ENCODE peak calls at places on chromosomes 6 and 20, in seven cellular contexts. One of them, this sample, is unnamed.

GRCh38 chr6:143064996-143065683 is 4.5 kb downstream of the AIG1 start:
- DNase-seq in amniotic stem cell: no peak
- DNase-seq in astrocyte of the spinal cord: peak; percentile 39
- DNase-seq in C1 segment of cervical spinal cord: no peak
- DNase-seq in activated CD4-positive, CD25-positive, alpha-beta regulatory T cell: no peak
- DNase-seq in smooth muscle cell of the brain vasculature: no peak
- DNase-seq in T-helper 1 cell: no peak
- DNase-seq in this sample: no peak

GRCh38 chr6:7418238-7418905 is 28.8 kb downstream of the RIOK1 start:
- DNase-seq in amniotic stem cell: no peak
- DNase-seq in astrocyte of the spinal cord: no peak
- DNase-seq in C1 segment of cervical spinal cord: no peak
- DNase-seq in activated CD4-positive, CD25-positive, alpha-beta regulatory T cell: no peak
- DNase-seq in smooth muscle cell of the brain vasculature: no peak
- DNase-seq in T-helper 1 cell: no peak
- DNase-seq in this sample: no peak

GRCh38 chr6:130811932-130812331 is 15.3 kb upstream of the SMLR1 start:
- DNase-seq in amniotic stem cell: no peak
- DNase-seq in astrocyte of the spinal cord: peak; percentile 5
- DNase-seq in C1 segment of cervical spinal cord: no peak
- DNase-seq in activated CD4-positive, CD25-positive, alpha-beta regulatory T cell: no peak
- DNase-seq in smooth muscle cell of the brain vasculature: no peak
- DNase-seq in T-helper 1 cell: no peak
- DNase-seq in this sample: no peak

GRCh38 chr6:143598466-143599080 is 79.2 kb upstream of the PHACTR2 start:
- DNase-seq in amniotic stem cell: no peak
- DNase-seq in astrocyte of the spinal cord: no peak
- DNase-seq in C1 segment of cervical spinal cord: no peak
- DNase-seq in activated CD4-positive, CD25-positive, alpha-beta regulatory T cell: no peak
- DNase-seq in smooth muscle cell of the brain vasculature: no peak
- DNase-seq in T-helper 1 cell: peak; percentile 7
- DNase-seq in this sample: no peak

GRCh38 chr6:106761160-106761559 is 131.8 kb downstream of the QRSL1 start:
- DNase-seq in amniotic stem cell: no peak
- DNase-seq in astrocyte of the spinal cord: no peak
- DNase-seq in C1 segment of cervical spinal cord: no peak
- DNase-seq in activated CD4-positive, CD25-positive, alpha-beta regulatory T cell: no peak
- DNase-seq in smooth muscle cell of the brain vasculature: no peak
- DNase-seq in T-helper 1 cell: no peak
- DNase-seq in this sample: no peak

GRCh38 chr6:164150221-164150620 is 735.7 kb downstream of the QKI start:
- DNase-seq in amniotic stem cell: no peak
- DNase-seq in astrocyte of the spinal cord: no peak
- DNase-seq in C1 segment of cervical spinal cord: peak; percentile 16
- DNase-seq in activated CD4-positive, CD25-positive, alpha-beta regulatory T cell: no peak
- DNase-seq in smooth muscle cell of the brain vasculature: no peak
- DNase-seq in T-helper 1 cell: no peak
- DNase-seq in this sample: peak; percentile 78

GRCh38 chr20:64137598-64138031 is 26.6 kb upstream of the MYT1 start:
- DNase-seq in amniotic stem cell: no peak
- DNase-seq in astrocyte of the spinal cord: no peak
- DNase-seq in C1 segment of cervical spinal cord: no peak
- DNase-seq in activated CD4-positive, CD25-positive, alpha-beta regulatory T cell: no peak
- DNase-seq in smooth muscle cell of the brain vasculature: no peak
- DNase-seq in T-helper 1 cell: no peak
- DNase-seq in this sample: no peak

GRCh38 chr6:107576852-107577251 is 86.9 kb downstream of the SOBP start:
- DNase-seq in amniotic stem cell: no peak
- DNase-seq in astrocyte of the spinal cord: peak; percentile 29
- DNase-seq in C1 segment of cervical spinal cord: no peak
- DNase-seq in activated CD4-positive, CD25-positive, alpha-beta regulatory T cell: no peak
- DNase-seq in smooth muscle cell of the brain vasculature: no peak
- DNase-seq in T-helper 1 cell: no peak
- DNase-seq in this sample: no peak

GRCh38 chr20:61500791-61501321 is 248.8 kb downstream of the CDH4 start:
- DNase-seq in amniotic stem cell: no peak
- DNase-seq in astrocyte of the spinal cord: no peak
- DNase-seq in C1 segment of cervical spinal cord: no peak
- DNase-seq in activated CD4-positive, CD25-positive, alpha-beta regulatory T cell: no peak
- DNase-seq in smooth muscle cell of the brain vasculature: no peak
- DNase-seq in T-helper 1 cell: no peak
- DNase-seq in this sample: no peak

GRCh38 chr20:38187512-38187911 is 22.4 kb upstream of the TGM2 start:
- DNase-seq in amniotic stem cell: no peak
- DNase-seq in astrocyte of the spinal cord: no peak
- DNase-seq in C1 segment of cervical spinal cord: no peak
- DNase-seq in activated CD4-positive, CD25-positive, alpha-beta regulatory T cell: no peak
- DNase-seq in smooth muscle cell of the brain vasculature: no peak
- DNase-seq in T-helper 1 cell: no peak
- DNase-seq in this sample: peak; percentile 41

GRCh38 chr6:146709036-146709622 is 110.4 kb downstream of the ADGB start:
- DNase-seq in amniotic stem cell: no peak
- DNase-seq in astrocyte of the spinal cord: no peak
- DNase-seq in C1 segment of cervical spinal cord: no peak
- DNase-seq in activated CD4-positive, CD25-positive, alpha-beta regulatory T cell: no peak
- DNase-seq in smooth muscle cell of the brain vasculature: no peak
- DNase-seq in T-helper 1 cell: no peak
- DNase-seq in this sample: no peak

GRCh38 chr6:116381000-116381399 is 10.3 kb downstream of the DSE start:
- DNase-seq in amniotic stem cell: no peak
- DNase-seq in astrocyte of the spinal cord: no peak
- DNase-seq in C1 segment of cervical spinal cord: no peak
- DNase-seq in activated CD4-positive, CD25-positive, alpha-beta regulatory T cell: no peak
- DNase-seq in smooth muscle cell of the brain vasculature: no peak
- DNase-seq in T-helper 1 cell: no peak
- DNase-seq in this sample: no peak

GRCh38 chr20:51697119-51697826 is 70.9 kb downstream of the ATP9A start:
- DNase-seq in amniotic stem cell: no peak
- DNase-seq in astrocyte of the spinal cord: no peak
- DNase-seq in C1 segment of cervical spinal cord: no peak
- DNase-seq in activated CD4-positive, CD25-positive, alpha-beta regulatory T cell: no peak
- DNase-seq in smooth muscle cell of the brain vasculature: no peak
- DNase-seq in T-helper 1 cell: no peak
- DNase-seq in this sample: no peak

GRCh38 chr6:112100561-112100960 is 13.2 kb downstream of the FAM229B start:
- DNase-seq in amniotic stem cell: no peak
- DNase-seq in astrocyte of the spinal cord: no peak
- DNase-seq in C1 segment of cervical spinal cord: no peak
- DNase-seq in activated CD4-positive, CD25-positive, alpha-beta regulatory T cell: no peak
- DNase-seq in smooth muscle cell of the brain vasculature: no peak
- DNase-seq in T-helper 1 cell: no peak
- DNase-seq in this sample: no peak

GRCh38 chr6:101683884-101684283 is 290.4 kb downstream of the GRIK2 start:
- DNase-seq in amniotic stem cell: no peak
- DNase-seq in astrocyte of the spinal cord: no peak
- DNase-seq in C1 segment of cervical spinal cord: no peak
- DNase-seq in activated CD4-positive, CD25-positive, alpha-beta regulatory T cell: no peak
- DNase-seq in smooth muscle cell of the brain vasculature: no peak
- DNase-seq in T-helper 1 cell: no peak
- DNase-seq in this sample: no peak

GRCh38 chr6:31729979-31730630 is 1.0 kb upstream of the DDAH2 start:
- DNase-seq in amniotic stem cell: peak; percentile 80
- DNase-seq in astrocyte of the spinal cord: peak; percentile 91
- DNase-seq in C1 segment of cervical spinal cord: peak; percentile 25
- DNase-seq in activated CD4-positive, CD25-positive, alpha-beta regulatory T cell: peak; percentile 35
- DNase-seq in smooth muscle cell of the brain vasculature: no peak
- DNase-seq in T-helper 1 cell: peak; percentile 47
- DNase-seq in this sample: peak; percentile 98

GRCh38 chr6:95846652-95847051 is 169.1 kb upstream of the FUT9 start:
- DNase-seq in amniotic stem cell: no peak
- DNase-seq in astrocyte of the spinal cord: no peak
- DNase-seq in C1 segment of cervical spinal cord: no peak
- DNase-seq in activated CD4-positive, CD25-positive, alpha-beta regulatory T cell: no peak
- DNase-seq in smooth muscle cell of the brain vasculature: no peak
- DNase-seq in T-helper 1 cell: no peak
- DNase-seq in this sample: peak; percentile 1